ENCODE peak calls at places on chromosomes 3 and 15, in nine cellular contexts. U, Z, G, W, R, P, V, F and B are unnamed samples.
A peak's percentile ranks its signal among the peaks of the same experiment; 100 is the strongest.

GRCh38 chr15:93118904-93119303 is 29.9 kb upstream of the RGMA start:
- DNase-seq in U (no peak), R (no peak), Z (no peak), P (no peak), G (no peak), V (no peak), F (no peak), W (no peak), B (no peak)

GRCh38 chr15:42808921-42809320 is 72.0 kb upstream of the CDAN1 start:
- DNase-seq in R (no peak), U (no peak), W (no peak), Z (no peak), P (no peak), V (peak; percentile 11), G (no peak), F (no peak), B (no peak)

GRCh38 chr15:91491131-91491950 is 362.2 kb upstream of the SLCO3A1 start:
- DNase-seq in V (peak; percentile 20), P (peak; percentile 59), U (no peak), G (no peak), R (no peak), W (no peak), F (no peak), Z (no peak), B (no peak)

GRCh38 chr3:31275038-31275562 is 257.6 kb upstream of the STT3B start:
- DNase-seq in V (peak; percentile 77), W (no peak), U (peak; percentile 86), F (no peak), G (no peak), R (no peak), Z (peak; percentile 79), P (peak; percentile 91), B (no peak)

GRCh38 chr3:120693439-120694172 is 11.6 kb upstream of the HGD start:
- DNase-seq in W (no peak), V (peak; percentile 47), Z (peak; percentile 83), U (peak; percentile 51), P (peak; percentile 43), R (peak; percentile 29), G (no peak), F (no peak), B (no peak)

GRCh38 chr3:123949606-123950005 is 11.4 kb downstream of the CCDC14 start:
- DNase-seq in V (peak; percentile 42), G (no peak), F (no peak), U (peak; percentile 33), P (peak; percentile 29), W (no peak), Z (no peak), R (no peak), B (no peak)

GRCh38 chr3:193859195-193859594 is 266.2 kb downstream of the OPA1 start:
- DNase-seq in U (no peak), F (no peak), V (no peak), W (no peak), P (peak; percentile 69), Z (peak; percentile 38), R (no peak), G (no peak), B (no peak)

GRCh38 chr3:149494022-149494758 is 19.7 kb downstream of the TM4SF4 start:
- DNase-seq in W (no peak), U (peak; percentile 87), Z (peak; percentile 81), P (peak; percentile 44), V (peak; percentile 77), R (peak; percentile 55), G (peak; percentile 71), F (no peak), B (no peak)

GRCh38 chr3:31173118-31173718 is 278.8 kb upstream of the GADL1 start:
- DNase-seq in G (no peak), P (no peak), Z (no peak), W (no peak), U (no peak), R (no peak), F (no peak), V (no peak), B (no peak)

GRCh38 chr15:59303641-59304433 is 68.8 kb downstream of the MYO1E start:
- DNase-seq in P (no peak), R (no peak), F (no peak), Z (no peak), V (peak; percentile 80), W (no peak), G (no peak), U (peak; percentile 60), B (no peak)

GRCh38 chr15:38058596-38059075 is 124.2 kb downstream of the TMCO5A start:
- DNase-seq in W (no peak), V (no peak), U (peak; percentile 72), G (no peak), R (no peak), Z (no peak), P (no peak), F (no peak), B (no peak)

GRCh38 chr3:189137416-189137815 is 34.4 kb upstream of the TPRG1 start:
- DNase-seq in Z (no peak), R (no peak), F (no peak), U (peak; percentile 39), W (no peak), P (no peak), V (no peak), G (no peak), B (no peak)

GRCh38 chr15:39583586-39584265 is 2.8 kb downstream of the THBS1 start:
- DNase-seq in Z (peak; percentile 60), R (peak; percentile 25), F (no peak), V (peak; percentile 60), P (peak; percentile 39), W (no peak), G (peak; percentile 32), U (peak; percentile 71), B (no peak)

GRCh38 chr15:89662893-89663673 is 7.8 kb upstream of the KIF7 start:
- DNase-seq in P (peak; percentile 47), Z (peak; percentile 93), V (peak; percentile 94), W (no peak), R (peak; percentile 92), U (peak; percentile 94), F (no peak), G (peak; percentile 78), B (no peak)

GRCh38 chr3:192916455-192917257 is 1.0 kb downstream of the MB21D2 start:
- DNase-seq in W (no peak), R (no peak), P (peak; percentile 57), V (peak; percentile 70), Z (peak; percentile 72), G (peak; percentile 67), U (peak; percentile 75), F (no peak), B (no peak)

GRCh38 chr3:77326586-77326985 is 286.7 kb downstream of the ROBO2 start:
- DNase-seq in R (no peak), F (no peak), W (no peak), P (no peak), U (no peak), V (no peak), Z (no peak), G (no peak), B (no peak)

GRCh38 chr3:140103166-140103565 is 168.2 kb downstream of the CLSTN2 start:
- DNase-seq in V (no peak), G (no peak), R (no peak), Z (no peak), P (no peak), F (no peak), W (no peak), U (no peak), B (no peak)

GRCh38 chr15:76140069-76140454 is 80.3 kb downstream of the TMEM266 start:
- DNase-seq in R (no peak), V (no peak), F (no peak), W (no peak), P (no peak), U (no peak), Z (no peak), G (no peak), B (no peak)

GRCh38 chr15:94131875-94132274 is 99.5 kb upstream of the MCTP2 start:
- DNase-seq in P (peak; percentile 30), F (no peak), W (no peak), G (no peak), U (peak; percentile 1), Z (no peak), V (peak; percentile 12), R (no peak), B (no peak)

GRCh38 chr15:94135748-94136147 is 95.6 kb upstream of the MCTP2 start:
- DNase-seq in F (no peak), P (peak; percentile 28), V (peak; percentile 46), Z (peak; percentile 15), W (no peak), G (no peak), U (no peak), R (no peak), B (no peak)
- TF ChIP-seq CTCF in F (no peak), P (peak; percentile 17), V (peak; percentile 37), Z (peak; percentile 34), W (no peak), G (no peak), U (no peak), R (no peak), B (peak; percentile 36)

GRCh38 chr3:113276581-113277080 is 65.3 kb downstream of the BOC start:
- DNase-seq in P (no peak), W (no peak), V (no peak), R (no peak), G (no peak), F (no peak), Z (no peak), U (no peak), B (no peak)
- TF ChIP-seq CTCF in P (no peak), W (no peak), V (no peak), R (no peak), G (no peak), F (no peak), Z (no peak), U (no peak), B (no peak)

DNA sequence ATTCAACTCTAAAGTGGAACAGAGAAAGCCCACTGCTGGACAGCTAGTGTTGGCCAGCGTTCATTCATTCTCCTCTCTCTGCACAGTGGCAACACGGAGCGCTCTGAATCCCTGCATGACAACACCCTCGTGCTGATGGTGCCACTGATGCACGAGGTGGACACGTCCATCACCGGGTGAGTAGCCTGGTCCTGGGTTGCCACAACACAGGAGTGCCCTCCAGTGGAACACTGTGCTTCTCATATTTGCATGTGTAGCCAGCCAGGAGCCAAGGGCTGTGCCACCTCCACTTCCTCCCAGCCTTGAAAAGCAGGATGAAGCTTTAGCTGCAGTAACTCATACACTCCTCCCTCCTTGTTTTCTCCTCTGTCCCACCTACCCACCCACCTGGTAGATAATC is 120.0 kb upstream of the CTDSPL start:
- DNase-seq in Z (peak; percentile 58), W (no peak), V (peak; percentile 32), P (peak; percentile 45), G (no peak), R (no peak), U (peak; percentile 10), F (no peak), B (no peak)
- TF ChIP-seq CTCF in Z (peak; percentile 57), W (no peak), V (peak; percentile 31), P (peak; percentile 61), G (no peak), R (peak; percentile 31), U (peak; percentile 36), F (no peak), B (peak; percentile 74)

GRCh38 chr3:22175899-22176298 is 424.9 kb upstream of the ZNF385D start:
- DNase-seq in V (no peak), G (no peak), R (no peak), F (no peak), P (no peak), Z (peak; percentile 44), W (no peak), U (peak; percentile 42), B (no peak)
- TF ChIP-seq CTCF in V (peak; percentile 14), G (no peak), R (no peak), F (no peak), P (no peak), Z (peak; percentile 56), W (no peak), U (peak; percentile 43), B (peak; percentile 82)